ENCODE peak calls at places on chromosome 4, in nine cellular contexts. V is endothelial cell, J is GM13977, K is esophagus squamous epithelium, S is GM23338, W is GM20000, Z is coronary artery, A is heart right ventricle, H is WTC11. C is an unnamed sample.

GRCh38 chr4:7750508-7750907 is 189.2 kb downstream of the AFAP1 start:
- DNase-seq in V (no peak), J (no peak), K (no peak), S (no peak), W (no peak), Z (no peak), A (peak), H (no peak), C (no peak)

GRCh38 chr4:44157611-44158277 is 290.9 kb downstream of the KCTD8 start:
- DNase-seq in V (no peak), J (no peak), K (no peak), S (no peak), W (no peak), Z (no peak), A (no peak), H (no peak), C (no peak)

GRCh38 chr4:16443504-16444088 is 217.3 kb upstream of the TAPT1 start:
- DNase-seq in V (peak), J (peak), K (no peak), S (peak), W (peak), Z (no peak), A (no peak), H (no peak), C (no peak)

GRCh38 chr4:15065516-15065915 is 63.2 kb downstream of the CPEB2 start:
- DNase-seq in V (no peak), J (no peak), K (no peak), S (no peak), W (no peak), Z (no peak), A (no peak), H (no peak), C (no peak)

GRCh38 chr4:79042079-79042674 is 102.9 kb upstream of the PAQR3 start:
- DNase-seq in V (peak), J (peak), K (no peak), S (peak), W (peak), Z (no peak), A (no peak), H (no peak), C (no peak)

GRCh38 chr4:31592293-31592692 is 872.1 kb downstream of the PCDH7 start:
- DNase-seq in V (no peak), J (no peak), K (no peak), S (no peak), W (no peak), Z (no peak), A (no peak), H (no peak), C (no peak)

GRCh38 chr4:147491076-147491475 is 10.2 kb downstream of the EDNRA start:
- DNase-seq in V (no peak), J (no peak), K (no peak), S (no peak), W (no peak), Z (no peak), A (no peak), H (no peak), C (no peak)

GRCh38 chr4:144562019-144562740 is 83.8 kb upstream of the HHIP start:
- DNase-seq in V (peak), J (no peak), K (no peak), S (peak), W (no peak), Z (no peak), A (no peak), H (peak), C (no peak)

GRCh38 chr4:123481034-123481433 is 84.4 kb downstream of the SPRY1 start:
- DNase-seq in V (no peak), J (no peak), K (no peak), S (no peak), W (no peak), Z (no peak), A (no peak), H (no peak), C (no peak)

GRCh38 chr4:60805500-60806313 is 394.4 kb upstream of the ADGRL3 start:
- DNase-seq in V (peak), J (peak), K (no peak), S (peak), W (peak), Z (no peak), A (no peak), H (no peak), C (peak)

GRCh38 chr4:120008075-120008474 is 58.6 kb downstream of the MAD2L1 start:
- DNase-seq in V (no peak), J (no peak), K (no peak), S (no peak), W (no peak), Z (no peak), A (no peak), H (no peak), C (no peak)

GRCh38 chr4:166017804-166018203 is 144.8 kb downstream of the TLL1 start:
- DNase-seq in V (no peak), J (no peak), K (no peak), S (no peak), W (no peak), Z (no peak), A (no peak), H (no peak), C (no peak)

GRCh38 chr4:184885602-184886001 is 59.8 kb upstream of the ACSL1 start:
- DNase-seq in V (no peak), J (no peak), K (no peak), S (no peak), W (no peak), Z (no peak), A (no peak), H (no peak), C (no peak)

GRCh38 chr4:187354740-187355139 is 631.1 kb upstream of the FAT1 start:
- DNase-seq in V (no peak), J (no peak), K (no peak), S (no peak), W (no peak), Z (no peak), A (no peak), H (no peak), C (no peak)

GRCh38 chr4:7070729-7071511 is 3.1 kb upstream of the GRPEL1 start:
- DNase-seq in V (peak), J (peak), K (no peak), S (peak), W (peak), Z (peak), A (peak), H (peak), C (peak)

GRCh38 chr4:177596035-177596434 is 153.8 kb upstream of the AGA start:
- DNase-seq in V (no peak), J (no peak), K (no peak), S (no peak), W (no peak), Z (no peak), A (no peak), H (peak), C (no peak)

GRCh38 chr4:158938462-158939044 is 164.3 kb upstream of the RAPGEF2 start:
- DNase-seq in V (no peak), J (no peak), K (no peak), S (peak), W (no peak), Z (no peak), A (no peak), H (no peak), C (no peak)

GRCh38 chr4:175671491-175671934 is 140.6 kb downstream of the GPM6A start:
- DNase-seq in V (no peak), J (peak), K (no peak), S (peak), W (no peak), Z (no peak), A (no peak), H (peak), C (no peak)

GRCh38 chr4:133624744-133625143 is 475.6 kb downstream of the PCDH10 start:
- DNase-seq in V (no peak), J (no peak), K (no peak), S (peak), W (no peak), Z (no peak), A (no peak), H (peak), C (peak)

GRCh38 chr4:114495471-114495928 is 103.1 kb upstream of the UGT8 start:
- DNase-seq in V (no peak), J (no peak), K (no peak), S (peak), W (no peak), Z (no peak), A (no peak), H (peak), C (peak)

GRCh38 chr4:107835409-107835808 is 10.7 kb downstream of the SGMS2 start:
- DNase-seq in V (no peak), J (no peak), K (no peak), S (no peak), W (no peak), Z (no peak), A (no peak), H (no peak), C (no peak)

GRCh38 chr4:40874902-40875301 is 125.1 kb downstream of the NSUN7 start:
- DNase-seq in V (no peak), J (no peak), K (no peak), S (no peak), W (no peak), Z (no peak), A (no peak), H (no peak), C (no peak)

GRCh38 chr4:55549888-55550287 is 3.2 kb upstream of the CLOCK start:
- DNase-seq in V (no peak), J (no peak), K (no peak), S (no peak), W (no peak), Z (no peak), A (no peak), H (no peak), C (no peak)

GRCh38 chr4:61202100-61202637 is 2.0 kb downstream of the ADGRL3 start:
- DNase-seq in V (peak), J (peak), K (no peak), S (peak), W (peak), Z (no peak), A (peak), H (peak), C (peak)

GRCh38 chr4:176539785-176540175 is 220.0 kb downstream of the SPCS3 start:
- DNase-seq in V (no peak), J (no peak), K (no peak), S (no peak), W (no peak), Z (no peak), A (no peak), H (no peak), C (no peak)

GRCh38 chr4:48247142-48247877 is 22.3 kb downstream of the TEC start:
- DNase-seq in V (no peak), J (no peak), K (no peak), S (no peak), W (no peak), Z (no peak), A (no peak), H (no peak), C (no peak)

GRCh38 chr4:144178414-144178813 is 37.9 kb upstream of the GYPA start:
- DNase-seq in V (no peak), J (no peak), K (no peak), S (peak), W (no peak), Z (no peak), A (no peak), H (no peak), C (no peak)

GRCh38 chr4:162350331-162350730 is 186.5 kb upstream of the FSTL5 start:
- DNase-seq in V (no peak), J (no peak), K (no peak), S (no peak), W (no peak), Z (no peak), A (no peak), H (no peak), C (no peak)

GRCh38 chr4:70892086-70892769 is 9.9 kb upstream of the MOB1B start:
- DNase-seq in V (no peak), J (no peak), K (peak), S (no peak), W (no peak), Z (no peak), A (peak), H (no peak), C (no peak)

GRCh38 chr4:13642163-13642562 is 14.6 kb upstream of the BOD1L1 start:
- DNase-seq in V (no peak), J (no peak), K (no peak), S (no peak), W (no peak), Z (no peak), A (no peak), H (no peak), C (no peak)

GRCh38 chr4:73615613-73616012 is 4.6 kb downstream of the RASSF6 start:
- DNase-seq in V (no peak), J (no peak), K (no peak), S (peak), W (no peak), Z (no peak), A (no peak), H (peak), C (no peak)

GRCh38 chr4:122152699-122153328 is 683 bp downstream of the BLTP1 start:
- DNase-seq in V (peak), J (peak), K (no peak), S (peak), W (peak), Z (peak), A (peak), H (peak), C (peak)

GRCh38 chr4:100288167-100288566 is 97.9 kb upstream of the DDIT4L start:
- DNase-seq in V (no peak), J (no peak), K (no peak), S (no peak), W (no peak), Z (no peak), A (no peak), H (no peak), C (no peak)

GRCh38 chr4:150827226-150827625 is 187.9 kb downstream of the LRBA start:
- DNase-seq in V (no peak), J (no peak), K (no peak), S (no peak), W (no peak), Z (no peak), A (no peak), H (no peak), C (no peak)

GRCh38 chr4:124433500-124433899 is 279.0 kb downstream of the ANKRD50 start:
- DNase-seq in V (no peak), J (no peak), K (no peak), S (no peak), W (no peak), Z (no peak), A (no peak), H (no peak), C (no peak)

GRCh38 chr4:112099701-112100289 is 45.5 kb upstream of the FAM241A start:
- DNase-seq in V (no peak), J (peak), K (no peak), S (peak), W (peak), Z (no peak), A (no peak), H (no peak), C (no peak)

GRCh38 chr4:112552668-112553067 is 36.7 kb upstream of the NEUROG2 start:
- DNase-seq in V (no peak), J (no peak), K (no peak), S (no peak), W (no peak), Z (no peak), A (no peak), H (no peak), C (no peak)

GRCh38 chr4:148443550-148444295 is 1.5 kb upstream of the NR3C2 start:
- DNase-seq in V (peak), J (peak), K (no peak), S (peak), W (peak), Z (peak), A (peak), H (peak), C (peak)

GRCh38 chr4:168864831-168865541 is 145.1 kb downstream of the CBR4 start:
- DNase-seq in V (no peak), J (no peak), K (no peak), S (peak), W (no peak), Z (no peak), A (no peak), H (peak), C (no peak)
- TF ChIP-seq CTCF in V (no peak), J (no peak), K (no peak), S (peak), W (no peak), Z (no peak), A (no peak), H (no peak), C (peak)

GRCh38 chr4:89539374-89539773 is 231.8 kb upstream of the GPRIN3 start:
- DNase-seq in V (no peak), J (no peak), K (no peak), S (no peak), W (no peak), Z (no peak), A (no peak), H (no peak), C (no peak)
- TF ChIP-seq CTCF in V (no peak), J (no peak), K (no peak), S (no peak), W (no peak), Z (no peak), A (no peak), H (no peak), C (no peak)

GRCh38 chr4:4349902-4350301 is 37.0 kb upstream of the NSG1 start:
- DNase-seq in V (no peak), J (no peak), K (no peak), S (no peak), W (no peak), Z (no peak), A (no peak), H (no peak), C (no peak)
- TF ChIP-seq CTCF in V (no peak), J (no peak), K (no peak), S (no peak), W (no peak), Z (no peak), A (no peak), H (no peak), C (no peak)

DNA sequence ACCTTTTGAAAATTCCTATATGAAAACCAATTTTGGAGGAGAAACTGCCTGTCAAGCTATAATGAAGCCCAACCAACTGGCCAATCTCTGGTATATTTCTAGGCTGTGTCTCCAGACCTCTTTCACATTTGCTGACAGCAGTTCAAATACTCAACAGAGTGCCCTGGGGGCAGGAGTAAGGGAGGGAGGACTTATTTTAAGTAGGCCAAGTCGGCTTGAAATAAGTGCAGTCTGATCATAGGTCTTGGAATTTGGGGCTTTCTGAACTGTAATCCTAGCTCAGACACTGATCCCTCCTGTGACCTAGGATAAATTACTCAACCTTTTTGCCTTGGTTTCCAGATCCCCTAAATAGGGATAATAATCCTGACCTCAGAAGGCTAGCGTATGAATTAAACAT is 59.4 kb upstream of the SLC7A11 start:
- DNase-seq in V (no peak), J (no peak), K (no peak), S (no peak), W (no peak), Z (no peak), A (no peak), H (no peak), C (no peak)
- TF ChIP-seq CTCF in V (no peak), J (no peak), K (no peak), S (no peak), W (no peak), Z (no peak), A (no peak), H (no peak), C (no peak)

GRCh38 chr4:92735025-92735665 is 431.4 kb downstream of the GRID2 start:
- DNase-seq in V (no peak), J (no peak), K (no peak), S (no peak), W (no peak), Z (no peak), A (no peak), H (no peak), C (no peak)
- TF ChIP-seq CTCF in V (no peak), J (no peak), K (no peak), S (no peak), W (no peak), Z (no peak), A (no peak), H (no peak), C (no peak)

GRCh38 chr4:98447648-98448047 is 186.5 kb downstream of the RAP1GDS1 start:
- DNase-seq in V (no peak), J (no peak), K (no peak), S (peak), W (no peak), Z (no peak), A (no peak), H (peak), C (no peak)
- TF ChIP-seq CTCF in V (no peak), J (no peak), K (no peak), S (peak), W (no peak), Z (no peak), A (no peak), H (no peak), C (no peak)

GRCh38 chr4:139878050-139878449 is 212.4 kb downstream of the MGST2 start:
- DNase-seq in V (no peak), J (no peak), K (no peak), S (peak), W (no peak), Z (no peak), A (no peak), H (no peak), C (no peak)
- TF ChIP-seq CTCF in V (no peak), J (no peak), K (no peak), S (peak), W (no peak), Z (no peak), A (no peak), H (no peak), C (no peak)

DNA sequence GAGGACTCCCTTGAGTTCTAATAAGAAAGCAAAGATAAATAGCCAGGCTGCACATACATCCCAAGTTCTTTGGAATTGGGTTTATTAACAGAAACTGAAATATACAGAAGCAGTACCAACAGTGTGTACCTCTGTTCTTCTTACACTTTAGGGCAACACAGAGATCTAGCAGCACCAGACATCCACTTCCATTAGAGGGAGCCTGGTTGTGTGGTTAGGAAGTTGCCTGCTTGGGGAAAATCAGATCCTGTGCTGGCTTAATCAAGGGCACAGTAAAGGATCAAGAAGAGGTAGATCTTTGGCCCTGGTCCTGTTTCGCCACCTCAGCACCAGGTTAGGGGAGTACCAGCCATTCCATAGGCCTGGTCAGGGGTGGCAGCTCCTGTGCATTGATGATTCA is 231.1 kb upstream of the ARHGAP24 start:
- DNase-seq in V (no peak), J (no peak), K (no peak), S (peak), W (no peak), Z (no peak), A (no peak), H (no peak), C (no peak)
- TF ChIP-seq CTCF in V (no peak), J (no peak), K (no peak), S (peak), W (no peak), Z (no peak), A (no peak), H (no peak), C (no peak)

DNA sequence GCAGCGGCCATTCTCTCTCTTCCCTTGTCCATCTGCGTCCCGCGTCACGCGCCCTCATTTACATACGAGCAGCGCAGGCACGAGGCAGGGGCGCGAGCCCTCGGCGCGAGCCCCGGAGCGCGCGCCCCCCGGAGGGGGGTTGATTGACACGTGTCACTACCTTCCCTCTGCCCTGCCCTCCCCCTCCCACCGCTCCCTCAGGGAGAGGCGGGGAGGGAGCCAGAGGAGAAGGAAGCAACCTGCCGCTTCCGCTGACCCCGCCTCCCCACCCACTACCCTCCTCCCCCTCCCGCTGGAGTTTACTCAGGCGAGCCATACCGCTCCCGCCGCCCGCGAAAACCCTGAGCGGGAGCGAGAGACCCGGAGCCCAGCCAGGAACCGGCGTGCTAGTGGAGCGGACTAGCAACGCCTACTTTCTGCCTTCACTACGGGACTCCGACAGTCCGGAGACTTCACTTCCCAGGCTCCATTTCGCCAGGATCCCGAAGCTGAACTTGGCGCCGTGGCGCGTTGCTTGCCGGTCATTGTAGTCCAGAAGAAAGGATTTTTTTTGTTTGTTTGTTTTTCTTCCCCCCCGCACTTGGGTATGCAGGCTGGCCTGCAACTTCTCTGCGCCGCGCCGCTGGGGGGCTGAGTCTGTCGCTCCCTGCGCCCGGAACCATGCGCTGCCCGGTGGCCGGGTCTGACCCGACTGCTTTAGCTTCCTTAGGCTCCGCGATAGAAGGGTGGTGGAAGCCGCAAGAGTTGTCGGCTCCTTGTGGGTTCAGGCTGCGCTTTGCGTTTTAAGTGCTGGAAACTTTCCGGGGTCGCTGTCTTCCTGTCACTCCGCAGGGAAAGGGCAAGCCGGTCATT is at the start of gene LCORL:
- DNase-seq in V (peak), J (peak), K (peak), S (peak), W (peak), Z (peak), A (peak), H (peak), C (peak)
- TF ChIP-seq CTCF in V (no peak), J (peak), K (no peak), S (no peak), W (no peak), Z (no peak), A (no peak), H (no peak), C (peak)